ENCODE peak calls at places on chromosomes 6 and 20, in six cellular contexts. One of them, this sample, is unnamed.

GRCh38 chr20:53001502-53002301 is 29.5 kb downstream of the TSHZ2 start:
- DNase-seq in ovary: no peak
- DNase-seq in endothelial cell of umbilical vein: no peak
- DNase-seq in Peyer's patch: no peak
- DNase-seq in sigmoid colon: no peak
- DNase-seq in testis: no peak
- DNase-seq in this sample: no peak

GRCh38 chr6:106922626-106923025 is 51.9 kb downstream of the CD24 start:
- DNase-seq in endothelial cell of umbilical vein: no peak
- DNase-seq in sigmoid colon: no peak
- DNase-seq in Peyer's patch: no peak
- DNase-seq in ovary: no peak
- DNase-seq in testis: no peak
- DNase-seq in this sample: no peak

GRCh38 chr6:1127597-1128288 is 184.2 kb upstream of the FOXQ1 start:
- DNase-seq in endothelial cell of umbilical vein: no peak
- DNase-seq in sigmoid colon: no peak
- DNase-seq in Peyer's patch: no peak
- DNase-seq in testis: no peak
- DNase-seq in ovary: no peak
- DNase-seq in this sample: no peak

GRCh38 chr6:121971886-121972285 is 427.6 kb upstream of the HSF2 start:
- DNase-seq in testis: no peak
- DNase-seq in endothelial cell of umbilical vein: no peak
- DNase-seq in ovary: no peak
- DNase-seq in Peyer's patch: no peak
- DNase-seq in sigmoid colon: no peak
- DNase-seq in this sample: no peak

GRCh38 chr6:40586800-40587201 is 363 bp downstream of the LRFN2 start:
- DNase-seq in sigmoid colon: no peak
- DNase-seq in testis: peak
- DNase-seq in endothelial cell of umbilical vein: no peak
- DNase-seq in ovary: peak
- DNase-seq in Peyer's patch: no peak
- DNase-seq in this sample: no peak

GRCh38 chr6:166466178-166467122 is 83.7 kb upstream of the MPC1 start:
- DNase-seq in Peyer's patch: no peak
- DNase-seq in sigmoid colon: no peak
- DNase-seq in endothelial cell of umbilical vein: peak
- DNase-seq in ovary: no peak
- DNase-seq in testis: no peak
- DNase-seq in this sample: no peak

GRCh38 chr6:45206793-45207492 is 121.2 kb upstream of the RUNX2 start:
- DNase-seq in ovary: no peak
- DNase-seq in testis: no peak
- DNase-seq in sigmoid colon: no peak
- DNase-seq in endothelial cell of umbilical vein: no peak
- DNase-seq in Peyer's patch: no peak
- DNase-seq in this sample: no peak

GRCh38 chr20:41428285-41428684 is 61.7 kb upstream of the EMILIN3 start:
- DNase-seq in ovary: no peak
- DNase-seq in testis: no peak
- DNase-seq in sigmoid colon: no peak
- DNase-seq in Peyer's patch: no peak
- DNase-seq in endothelial cell of umbilical vein: no peak
- DNase-seq in this sample: no peak

GRCh38 chr6:7042056-7042653 is 65.6 kb upstream of the RREB1 start:
- DNase-seq in testis: peak
- DNase-seq in ovary: no peak
- DNase-seq in endothelial cell of umbilical vein: peak
- DNase-seq in sigmoid colon: no peak
- DNase-seq in Peyer's patch: no peak
- DNase-seq in this sample: no peak

GRCh38 chr20:32797160-32797468 is 22.6 kb upstream of the MAPRE1 start:
- DNase-seq in endothelial cell of umbilical vein: no peak
- DNase-seq in ovary: no peak
- DNase-seq in Peyer's patch: no peak
- DNase-seq in testis: no peak
- DNase-seq in sigmoid colon: no peak
- DNase-seq in this sample: no peak

GRCh38 chr6:13327691-13328075 is 654 bp downstream of the TBC1D7 start:
- DNase-seq in ovary: no peak
- DNase-seq in endothelial cell of umbilical vein: no peak
- DNase-seq in testis: no peak
- DNase-seq in Peyer's patch: no peak
- DNase-seq in sigmoid colon: no peak
- DNase-seq in this sample: no peak

GRCh38 chr6:160248538-160248937 is 10.1 kb downstream of the SLC22A2 start:
- DNase-seq in testis: no peak
- DNase-seq in endothelial cell of umbilical vein: no peak
- DNase-seq in Peyer's patch: no peak
- DNase-seq in ovary: no peak
- DNase-seq in sigmoid colon: no peak
- DNase-seq in this sample: no peak

GRCh38 chr20:25277051-25277801 is 29.3 kb downstream of the PYGB start:
- DNase-seq in endothelial cell of umbilical vein: no peak
- DNase-seq in sigmoid colon: peak
- DNase-seq in ovary: peak
- DNase-seq in testis: peak
- DNase-seq in Peyer's patch: peak
- DNase-seq in this sample: peak

GRCh38 chr6:149405823-149406765 is 6.0 kb downstream of the SUMO4 start:
- DNase-seq in ovary: no peak
- DNase-seq in Peyer's patch: no peak
- DNase-seq in endothelial cell of umbilical vein: no peak
- DNase-seq in testis: no peak
- DNase-seq in sigmoid colon: no peak
- DNase-seq in this sample: no peak

GRCh38 chr6:42431877-42432276 is 19.8 kb downstream of the TRERF1 start:
- DNase-seq in testis: no peak
- DNase-seq in sigmoid colon: no peak
- DNase-seq in ovary: no peak
- DNase-seq in Peyer's patch: no peak
- DNase-seq in endothelial cell of umbilical vein: no peak
- DNase-seq in this sample: no peak

GRCh38 chr6:124870611-124871201 is 91.5 kb upstream of the RNF217 start:
- DNase-seq in testis: no peak
- DNase-seq in endothelial cell of umbilical vein: peak
- DNase-seq in sigmoid colon: no peak
- DNase-seq in Peyer's patch: no peak
- DNase-seq in ovary: no peak
- DNase-seq in this sample: no peak

GRCh38 chr20:34362502-34363061 is 491 bp upstream of the ITCH start:
- DNase-seq in ovary: no peak
- DNase-seq in sigmoid colon: no peak
- DNase-seq in endothelial cell of umbilical vein: no peak
- DNase-seq in testis: no peak
- DNase-seq in Peyer's patch: no peak
- DNase-seq in this sample: no peak

GRCh38 chr6:90080876-90081464 is 186.7 kb downstream of the GJA10 start:
- DNase-seq in sigmoid colon: no peak
- DNase-seq in testis: no peak
- DNase-seq in ovary: no peak
- DNase-seq in endothelial cell of umbilical vein: no peak
- DNase-seq in Peyer's patch: no peak
- DNase-seq in this sample: no peak

GRCh38 chr6:148757944-148758343 is 11.1 kb downstream of the UST start:
- DNase-seq in ovary: no peak
- DNase-seq in testis: no peak
- DNase-seq in sigmoid colon: no peak
- DNase-seq in endothelial cell of umbilical vein: no peak
- DNase-seq in Peyer's patch: no peak
- DNase-seq in this sample: no peak

GRCh38 chr6:133392015-133392414 is 150.9 kb downstream of the EYA4 start:
- DNase-seq in sigmoid colon: no peak
- DNase-seq in ovary: no peak
- DNase-seq in Peyer's patch: no peak
- DNase-seq in testis: no peak
- DNase-seq in endothelial cell of umbilical vein: no peak
- DNase-seq in this sample: no peak

GRCh38 chr6:130293800-130294199 is 71.0 kb upstream of the SAMD3 start:
- DNase-seq in Peyer's patch: no peak
- DNase-seq in ovary: no peak
- DNase-seq in endothelial cell of umbilical vein: peak
- DNase-seq in sigmoid colon: no peak
- DNase-seq in testis: peak
- DNase-seq in this sample: no peak

GRCh38 chr6:52420668-52421358 is 671 bp downstream of the EFHC1 start:
- DNase-seq in ovary: peak
- DNase-seq in Peyer's patch: no peak
- DNase-seq in testis: peak
- DNase-seq in endothelial cell of umbilical vein: no peak
- DNase-seq in sigmoid colon: peak
- DNase-seq in this sample: no peak

GRCh38 chr20:50434653-50435396 is 75.4 kb upstream of the PTPN1 start:
- DNase-seq in testis: no peak
- DNase-seq in endothelial cell of umbilical vein: no peak
- DNase-seq in Peyer's patch: no peak
- DNase-seq in sigmoid colon: no peak
- DNase-seq in ovary: no peak
- DNase-seq in this sample: no peak

GRCh38 chr20:58677205-58677604 is 15.4 kb upstream of the NPEPL1 start:
- DNase-seq in testis: no peak
- DNase-seq in sigmoid colon: no peak
- DNase-seq in Peyer's patch: no peak
- DNase-seq in endothelial cell of umbilical vein: no peak
- DNase-seq in ovary: no peak
- DNase-seq in this sample: no peak

GRCh38 chr20:58675641-58676040 is 17.0 kb upstream of the NPEPL1 start:
- DNase-seq in ovary: no peak
- DNase-seq in sigmoid colon: no peak
- DNase-seq in Peyer's patch: no peak
- DNase-seq in endothelial cell of umbilical vein: no peak
- DNase-seq in testis: no peak
- DNase-seq in this sample: no peak

GRCh38 chr20:58677808-58678207 is 14.8 kb upstream of the NPEPL1 start:
- DNase-seq in testis: no peak
- DNase-seq in ovary: no peak
- DNase-seq in Peyer's patch: no peak
- DNase-seq in sigmoid colon: no peak
- DNase-seq in endothelial cell of umbilical vein: no peak
- DNase-seq in this sample: no peak

GRCh38 chr20:58676161-58676560 is 16.4 kb upstream of the NPEPL1 start:
- DNase-seq in sigmoid colon: no peak
- DNase-seq in Peyer's patch: no peak
- DNase-seq in testis: no peak
- DNase-seq in ovary: no peak
- DNase-seq in endothelial cell of umbilical vein: no peak
- DNase-seq in this sample: no peak

GRCh38 chr20:58678806-58679205 is 13.8 kb upstream of the NPEPL1 start:
- DNase-seq in sigmoid colon: no peak
- DNase-seq in endothelial cell of umbilical vein: no peak
- DNase-seq in Peyer's patch: no peak
- DNase-seq in ovary: no peak
- DNase-seq in testis: no peak
- DNase-seq in this sample: no peak
- TF ChIP-seq POLR2A in sigmoid colon: no peak
- TF ChIP-seq POLR2A in endothelial cell of umbilical vein: no peak
- TF ChIP-seq POLR2A in Peyer's patch: no peak
- TF ChIP-seq POLR2A in ovary: no peak
- TF ChIP-seq POLR2A in testis: no peak
- TF ChIP-seq POLR2A in this sample: no peak

DNA sequence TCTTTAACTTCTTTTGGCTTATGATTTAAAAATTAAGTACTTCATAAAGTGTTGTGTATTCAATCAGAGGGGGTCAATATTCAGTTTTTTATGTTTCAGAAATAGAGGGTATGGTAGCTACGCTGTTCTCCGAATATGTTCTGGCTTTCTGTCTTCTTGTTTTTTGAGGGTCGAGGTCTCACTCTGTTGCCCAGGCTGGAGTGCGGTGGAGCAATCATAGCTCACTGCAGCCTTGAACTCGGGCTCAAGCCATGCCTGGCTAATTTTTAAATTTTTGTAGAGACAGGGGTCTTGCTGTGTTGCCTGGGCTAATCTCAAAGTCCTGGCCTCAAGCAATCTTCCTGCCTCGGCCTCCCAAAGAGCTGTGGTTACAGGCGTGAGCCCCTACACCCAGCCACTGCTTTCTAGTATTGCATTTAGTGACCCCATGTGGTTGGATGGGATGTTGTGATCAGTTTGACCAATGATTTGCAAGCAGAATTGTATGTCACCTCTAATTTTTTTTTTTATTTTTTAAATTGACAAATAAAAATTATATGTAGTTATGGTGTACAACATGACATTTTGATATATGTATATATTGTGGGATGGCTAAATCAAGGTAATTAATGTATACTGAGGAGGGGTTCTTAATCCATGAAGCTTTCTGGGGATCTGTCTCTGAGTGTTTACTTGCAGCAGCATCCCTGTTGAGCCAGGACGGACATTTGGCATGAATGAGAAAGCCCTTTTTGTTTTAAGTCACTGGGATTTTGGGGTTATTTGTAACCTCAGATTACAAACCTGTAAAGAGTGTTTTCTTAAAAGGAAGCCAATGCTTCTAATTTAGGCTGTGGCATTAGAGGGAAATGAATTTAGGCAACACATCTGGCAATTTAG is 38.5 kb upstream of the DEK start:
- DNase-seq in endothelial cell of umbilical vein: peak
- DNase-seq in sigmoid colon: no peak
- DNase-seq in ovary: no peak
- DNase-seq in testis: no peak
- DNase-seq in Peyer's patch: no peak
- DNase-seq in this sample: no peak
- TF ChIP-seq POLR2A in endothelial cell of umbilical vein: no peak
- TF ChIP-seq POLR2A in sigmoid colon: no peak
- TF ChIP-seq POLR2A in ovary: no peak
- TF ChIP-seq POLR2A in testis: no peak
- TF ChIP-seq POLR2A in Peyer's patch: no peak
- TF ChIP-seq POLR2A in this sample: no peak

GRCh38 chr20:37179671-37180524 is 550 bp upstream of the MROH8 start:
- DNase-seq in sigmoid colon: no peak
- DNase-seq in Peyer's patch: no peak
- DNase-seq in endothelial cell of umbilical vein: no peak
- DNase-seq in testis: no peak
- DNase-seq in ovary: no peak
- DNase-seq in this sample: no peak
- TF ChIP-seq POLR2A in sigmoid colon: no peak
- TF ChIP-seq POLR2A in Peyer's patch: no peak
- TF ChIP-seq POLR2A in endothelial cell of umbilical vein: no peak
- TF ChIP-seq POLR2A in testis: no peak
- TF ChIP-seq POLR2A in ovary: no peak
- TF ChIP-seq POLR2A in this sample: no peak

DNA sequence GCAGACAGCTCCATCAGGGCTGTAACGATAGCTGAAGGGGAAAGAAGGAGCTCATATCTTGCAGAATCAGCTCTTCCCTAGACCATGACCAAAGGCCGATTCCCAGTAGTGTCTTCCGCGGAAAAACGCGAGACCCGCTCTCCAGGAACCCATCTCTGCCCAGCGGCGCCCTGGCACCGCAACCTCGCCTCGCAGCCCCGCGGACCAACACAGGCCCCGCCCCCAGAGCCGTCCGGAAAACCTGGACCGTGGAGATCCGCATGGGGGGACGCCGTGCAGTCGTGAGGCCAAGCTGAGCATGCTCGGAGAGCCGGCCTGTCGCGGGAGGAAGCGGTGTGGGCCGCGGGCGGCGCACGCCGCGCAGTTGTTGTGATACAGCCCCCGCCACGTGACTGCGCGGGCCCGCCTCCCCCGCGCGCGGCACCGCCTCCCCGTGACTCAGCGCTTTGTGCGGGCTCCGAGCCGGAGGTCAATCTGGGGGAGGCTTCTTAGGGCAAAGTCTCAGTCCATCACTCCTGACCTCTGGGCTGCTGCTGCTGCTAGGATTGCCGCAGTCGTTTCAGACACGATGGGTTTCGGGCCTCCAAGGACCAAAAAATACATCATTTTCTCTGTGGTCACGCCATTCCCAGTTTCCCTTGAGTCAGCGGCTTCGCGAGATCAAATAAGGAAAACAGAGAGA is 3.1 kb upstream of the GCLC start:
- DNase-seq in testis: peak
- DNase-seq in ovary: peak
- DNase-seq in Peyer's patch: peak
- DNase-seq in sigmoid colon: peak
- DNase-seq in endothelial cell of umbilical vein: peak
- DNase-seq in this sample: peak
- TF ChIP-seq POLR2A in testis: no peak
- TF ChIP-seq POLR2A in ovary: peak
- TF ChIP-seq POLR2A in Peyer's patch: peak
- TF ChIP-seq POLR2A in sigmoid colon: peak
- TF ChIP-seq POLR2A in endothelial cell of umbilical vein: peak
- TF ChIP-seq POLR2A in this sample: no peak